ENCODE peak calls at places on chromosomes 1 and 21, in five cellular contexts. S is A549, R is HepG2, L is H1, D is GM12878. T is an unnamed sample.

GRCh38 chr1:93533677-93534076 is 85.8 kb downstream of the FNBP1L start:
- DNase-seq in S (no peak), R (no peak), L (no peak), D (no peak), T (no peak)

GRCh38 chr1:115426271-115426771 is 88.3 kb upstream of the NGF start:
- DNase-seq in S (no peak), R (no peak), L (no peak), D (no peak), T (peak; percentile 6)

GRCh38 chr1:66998972-66999371 is 55.0 kb downstream of the SLC35D1 start:
- DNase-seq in S (no peak), R (no peak), L (no peak), D (no peak), T (no peak)

GRCh38 chr1:14598007-14598497 is 433 bp upstream of the KAZN start:
- DNase-seq in S (no peak), R (no peak), L (no peak), D (no peak), T (no peak)

GRCh38 chr21:45852886-45853400 is 128.6 kb upstream of the COL6A1 start:
- DNase-seq in S (no peak), R (no peak), L (no peak), D (no peak), T (no peak)

GRCh38 chr1:6489799-6490180 is 1.7 kb downstream of the PLEKHG5 start:
- DNase-seq in S (peak; percentile 77), R (peak; percentile 50), L (no peak), D (peak; percentile 15), T (peak; percentile 91)

GRCh38 chr1:63701187-63701586 is 72.6 kb upstream of the ROR1 start:
- DNase-seq in S (peak; percentile 27), R (no peak), L (no peak), D (no peak), T (no peak)

GRCh38 chr1:3690282-3691065 is 38.2 kb downstream of the TP73 start:
- DNase-seq in S (no peak), R (no peak), L (no peak), D (no peak), T (no peak)

GRCh38 chr1:113677250-113678158 is 81.8 kb downstream of the PHTF1 start:
- DNase-seq in S (peak; percentile 20), R (peak; percentile 35), L (no peak), D (no peak), T (peak; percentile 84)

GRCh38 chr1:231241751-231242150 is 739 bp downstream of the GNPAT start:
- DNase-seq in S (peak; percentile 63), R (no peak), L (no peak), D (no peak), T (peak; percentile 69)

GRCh38 chr1:198775606-198776005 is 136.8 kb downstream of the PTPRC start:
- DNase-seq in S (no peak), R (no peak), L (no peak), D (no peak), T (no peak)

GRCh38 chr1:185894806-185895205 is 160.6 kb downstream of the HMCN1 start:
- DNase-seq in S (no peak), R (no peak), L (no peak), D (no peak), T (no peak)

GRCh38 chr1:6704746-6705145 is 3.1 kb upstream of the DNAJC11 start:
- DNase-seq in S (no peak), R (no peak), L (no peak), D (no peak), T (no peak)

GRCh38 chr1:88877382-88877825 is 14.0 kb downstream of the GTF2B start:
- DNase-seq in S (no peak), R (peak; percentile 24), L (no peak), D (no peak), T (no peak)

GRCh38 chr1:237411621-237412020 is 369.6 kb downstream of the RYR2 start:
- DNase-seq in S (no peak), R (no peak), L (no peak), D (no peak), T (no peak)

GRCh38 chr1:210239295-210240155 is 6.9 kb downstream of the SERTAD4 start:
- DNase-seq in S (peak; percentile 37), R (peak; percentile 16), L (no peak), D (no peak), T (no peak)

GRCh38 chr1:109815809-109816791 is 52.4 kb upstream of the EPS8L3 start:
- DNase-seq in S (no peak), R (no peak), L (no peak), D (peak; percentile 90), T (peak; percentile 5)

GRCh38 chr1:90417139-90417538 is 300.0 kb downstream of the BARHL2 start:
- DNase-seq in S (no peak), R (no peak), L (no peak), D (no peak), T (no peak)

GRCh38 chr1:27940297-27940696 is 5.5 kb downstream of the SMPDL3B start:
- DNase-seq in S (peak; percentile 22), R (peak; percentile 43), L (no peak), D (no peak), T (peak; percentile 81)

GRCh38 chr1:19664453-19665043 is at the start of gene HTR6:
- DNase-seq in S (no peak), R (no peak), L (no peak), D (no peak), T (peak; percentile 93)

GRCh38 chr1:161840363-161840762 is 74.2 kb downstream of the ATF6 start:
- DNase-seq in S (no peak), R (no peak), L (no peak), D (no peak), T (no peak)

GRCh38 chr1:205456868-205457724 is 1.3 kb upstream of the BLACAT1 start:
- DNase-seq in S (no peak), R (no peak), L (no peak), D (no peak), T (peak; percentile 56)

GRCh38 chr1:208534979-208535378 is 290.8 kb upstream of the PLXNA2 start:
- DNase-seq in S (no peak), R (no peak), L (no peak), D (no peak), T (no peak)

GRCh38 chr1:98662354-98662665 is 789 bp downstream of the SNX7 start:
- DNase-seq in S (peak; percentile 10), R (no peak), L (no peak), D (no peak), T (no peak)

GRCh38 chr1:162905759-162906158 is 44.8 kb upstream of the CCDC190 start:
- DNase-seq in S (no peak), R (peak; percentile 7), L (no peak), D (no peak), T (peak; percentile 8)

GRCh38 chr1:185632659-185633428 is 101.3 kb upstream of the HMCN1 start:
- DNase-seq in S (no peak), R (no peak), L (no peak), D (no peak), T (no peak)

GRCh38 chr1:104238991-104239390 is 489.3 kb downstream of the AMY1C start:
- DNase-seq in S (no peak), R (no peak), L (no peak), D (no peak), T (no peak)

GRCh38 chr21:33924766-33925100 is 9.1 kb upstream of the ATP5PO start:
- DNase-seq in S (no peak), R (no peak), L (no peak), D (no peak), T (no peak)

GRCh38 chr21:45554477-45555175 is 12.4 kb upstream of the SLC19A1 start:
- DNase-seq in S (peak; percentile 52), R (peak; percentile 38), L (no peak), D (peak; percentile 23), T (peak; percentile 92)

GRCh38 chr1:230550428-230550827 is 91.9 kb upstream of the COG2 start:
- DNase-seq in S (no peak), R (no peak), L (no peak), D (no peak), T (no peak)

GRCh38 chr1:1397839-1398523 is 1.2 kb downstream of the CCNL2 start:
- DNase-seq in S (no peak), R (peak; percentile 39), L (no peak), D (no peak), T (peak; percentile 39)

GRCh38 chr21:42574234-42575027 is 60.8 kb downstream of the SLC37A1 start:
- DNase-seq in S (no peak), R (peak; percentile 33), L (no peak), D (no peak), T (peak; percentile 55)

GRCh38 chr1:2347907-2348306 is 43.4 kb downstream of the MORN1 start:
- DNase-seq in S (no peak), R (no peak), L (no peak), D (no peak), T (no peak)

GRCh38 chr1:43205671-43206070 is 33.5 kb downstream of the CFAP57 start:
- DNase-seq in S (no peak), R (no peak), L (no peak), D (no peak), T (no peak)

GRCh38 chr1:6475381-6476133 is 9.6 kb upstream of the TNFRSF25 start:
- DNase-seq in S (peak; percentile 73), R (no peak), L (no peak), D (no peak), T (peak; percentile 82)

DNA sequence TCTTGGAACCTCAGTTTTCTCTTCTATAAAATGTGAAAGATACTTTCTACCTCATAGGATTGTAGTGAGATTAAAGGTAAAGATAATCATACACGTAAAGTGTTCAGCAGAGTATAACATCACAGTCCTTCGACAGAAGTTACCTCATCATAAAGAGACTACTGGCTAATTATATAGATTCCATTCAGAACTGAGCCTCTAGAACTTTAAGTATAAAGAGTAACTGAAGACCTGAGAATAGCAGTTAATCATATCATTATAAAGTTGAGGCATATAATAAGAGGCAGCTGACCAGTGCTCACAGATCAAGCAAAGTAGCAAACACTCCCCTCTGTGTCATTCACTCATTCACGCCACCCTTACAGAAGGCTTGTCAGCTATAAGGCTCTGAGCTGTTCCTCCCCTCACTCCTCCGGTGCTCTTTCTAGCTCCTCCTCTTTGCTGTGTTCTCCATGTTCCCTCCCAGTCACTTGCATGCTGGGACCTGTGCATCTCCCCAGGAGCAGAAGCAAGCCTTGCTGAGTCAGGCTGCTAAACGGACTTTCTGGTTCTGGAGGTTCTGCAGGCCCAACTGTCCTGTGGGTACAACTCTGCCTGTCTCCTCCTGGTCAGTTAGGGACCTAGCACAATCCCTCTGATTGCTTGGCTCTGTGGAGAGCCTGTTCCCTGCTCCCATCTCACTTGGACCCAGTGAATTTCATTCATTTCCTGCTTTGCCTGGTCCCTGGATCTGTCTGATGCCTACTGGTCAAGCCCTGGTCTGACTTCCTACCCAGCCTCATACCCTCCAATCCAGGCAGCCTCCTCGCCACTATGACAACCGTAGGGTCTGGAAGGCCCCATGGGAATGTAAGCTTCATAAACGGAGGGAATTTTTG is 28.3 kb upstream of the LY9 start:
- DNase-seq in S (no peak), R (no peak), L (no peak), D (peak; percentile 60), T (no peak)
- TF ChIP-seq HDAC2 in S (no peak), R (no peak), L (no peak), D (no peak), T (no peak)

GRCh38 chr1:248373761-248374160 is 1.8 kb upstream of the OR2T6 start:
- DNase-seq in S (no peak), R (no peak), L (no peak), D (no peak), T (no peak)
- TF ChIP-seq HDAC2 in S (no peak), R (no peak), L (no peak), D (no peak), T (no peak)

GRCh38 chr1:61109910-61110309 is 27.5 kb downstream of the NFIA start:
- DNase-seq in S (no peak), R (no peak), L (no peak), D (no peak), T (no peak)
- TF ChIP-seq HDAC2 in S (no peak), R (no peak), L (no peak), D (no peak), T (no peak)

DNA sequence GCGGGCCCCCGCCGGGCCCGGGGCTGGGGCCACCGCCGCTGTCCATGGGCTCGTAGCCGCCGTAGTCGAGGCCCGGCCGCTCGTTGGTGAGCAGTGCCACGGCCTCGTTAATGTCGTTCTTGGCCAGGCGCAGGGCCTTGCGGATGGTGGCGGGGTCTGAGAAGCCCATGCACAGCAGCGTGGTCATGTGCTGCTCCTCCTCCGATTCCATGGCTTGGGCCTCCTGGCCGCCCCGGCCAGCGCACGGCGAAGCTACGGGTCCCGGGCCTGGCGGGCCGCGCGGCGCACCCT is 316 bp downstream of the USP24 start:
- DNase-seq in S (no peak), R (no peak), L (no peak), D (no peak), T (no peak)
- TF ChIP-seq HDAC2 in S (no peak), R (no peak), L (no peak), D (no peak), T (no peak)